ENCODE peak calls at places on chromosomes 13 and 19, in four cellular contexts. V, K, I and X are unnamed samples.

GRCh38 chr19:46606019-46606418 is 4.9 kb downstream of the CALM3 start:
- DNase-seq in V (no peak), K (no peak), I (no peak), X (peak; percentile 4)

GRCh38 chr13:80011448-80012212 is 329.3 kb downstream of the SPRY2 start:
- DNase-seq in I (no peak), K (no peak), V (no peak), X (no peak)

GRCh38 chr13:85313761-85314503 is 485.3 kb downstream of the SLITRK6 start:
- DNase-seq in I (no peak), V (peak; percentile 0), K (no peak), X (no peak)

GRCh38 chr13:110276553-110276950 is 30.4 kb downstream of the COL4A1 start:
- DNase-seq in K (no peak), V (no peak), I (no peak), X (no peak)

GRCh38 chr19:17370026-17370587 is 7.0 kb downstream of the PLVAP start:
- DNase-seq in I (no peak), V (no peak), K (no peak), X (no peak)

GRCh38 chr13:32468502-32469147 is 40.7 kb upstream of the N4BP2L1 start:
- DNase-seq in K (no peak), V (no peak), I (no peak), X (peak; percentile 58)

GRCh38 chr19:58409010-58409790 is 751 bp downstream of the ZNF584 start:
- DNase-seq in K (no peak), I (peak; percentile 58), V (no peak), X (no peak)

GRCh38 chr19:5247957-5248705 is 92.5 kb downstream of the PTPRS start:
- DNase-seq in K (no peak), I (no peak), V (no peak), X (no peak)

GRCh38 chr13:20069956-20070355 is 90.9 kb downstream of the GJA3 start:
- DNase-seq in K (no peak), I (no peak), V (no peak), X (no peak)

GRCh38 chr19:11420429-11420893 is 1.3 kb upstream of the RGL3 start:
- DNase-seq in I (peak; percentile 63), V (no peak), K (no peak), X (no peak)

GRCh38 chr13:110812111-110812868 is 98.8 kb downstream of the ING1 start:
- DNase-seq in I (peak; percentile 68), K (no peak), V (no peak), X (no peak)

GRCh38 chr13:102707465-102707864 is 12.6 kb upstream of the METTL21C start:
- DNase-seq in V (peak; percentile 8), I (no peak), K (no peak), X (no peak)

GRCh38 chr19:45403781-45404556 is 900 bp downstream of the PPP1R13L start:
- DNase-seq in I (peak; percentile 97), V (peak; percentile 95), K (peak; percentile 70), X (peak; percentile 78)

GRCh38 chr13:36612242-36612641 is 61.6 kb upstream of the SERTM1 start:
- DNase-seq in V (no peak), K (no peak), I (no peak), X (no peak)

GRCh38 chr19:17206736-17207581 is 8.2 kb upstream of the USE1 start:
- DNase-seq in K (no peak), V (no peak), I (no peak), X (no peak)

GRCh38 chr19:46378268-46378667 is 31.4 kb downstream of the PPP5C start:
- DNase-seq in K (no peak), I (no peak), V (no peak), X (no peak)

GRCh38 chr19:30719189-30719990 is 347.2 kb downstream of the ZNF536 start:
- DNase-seq in I (peak; percentile 70), V (no peak), K (no peak), X (peak; percentile 15)

GRCh38 chr13:67148219-67148583 is 81.9 kb downstream of the PCDH9 start:
- DNase-seq in V (no peak), K (no peak), I (no peak), X (no peak)

GRCh38 chr19:16382775-16383543 is 58.3 kb downstream of the KLF2 start:
- DNase-seq in V (peak; percentile 75), I (peak; percentile 91), K (peak; percentile 36), X (peak; percentile 77)

GRCh38 chr19:15265849-15266248 is 33.6 kb upstream of the EPHX3 start:
- DNase-seq in V (no peak), I (no peak), K (no peak), X (no peak)

GRCh38 chr19:374183-374885 is 29.7 kb upstream of the MIER2 start:
- DNase-seq in V (no peak), I (no peak), K (no peak), X (peak; percentile 61)
- TF ChIP-seq PHF8 in V (no peak), I (no peak), K (no peak), X (no peak)

DNA sequence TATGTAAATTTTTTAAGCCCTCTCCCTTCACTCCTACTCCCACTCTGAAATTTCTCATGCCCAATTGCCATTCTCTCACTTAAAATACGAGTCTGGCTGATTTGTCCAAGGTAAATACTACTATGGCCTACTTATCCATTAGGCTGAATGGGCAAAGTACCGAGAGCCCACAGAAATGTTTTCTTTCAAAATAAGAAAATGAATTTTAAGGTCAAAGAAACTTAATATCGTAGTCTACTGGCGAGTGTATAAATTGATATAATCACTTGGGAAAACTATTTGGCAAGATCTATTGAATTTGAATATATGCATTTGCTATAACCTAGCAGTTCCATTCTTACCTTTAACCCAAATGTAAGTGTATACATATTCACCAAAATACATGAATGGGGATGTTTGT is 32.7 kb downstream of the ZNF45 start:
- DNase-seq in K (no peak), V (no peak), I (no peak), X (no peak)
- H3K4me3 ChIP-seq in K (peak overlapping the region; percentile 70), V (peak overlapping the region; percentile 48), I (no peak overlapping the region), X (no peak overlapping the region)

DNA sequence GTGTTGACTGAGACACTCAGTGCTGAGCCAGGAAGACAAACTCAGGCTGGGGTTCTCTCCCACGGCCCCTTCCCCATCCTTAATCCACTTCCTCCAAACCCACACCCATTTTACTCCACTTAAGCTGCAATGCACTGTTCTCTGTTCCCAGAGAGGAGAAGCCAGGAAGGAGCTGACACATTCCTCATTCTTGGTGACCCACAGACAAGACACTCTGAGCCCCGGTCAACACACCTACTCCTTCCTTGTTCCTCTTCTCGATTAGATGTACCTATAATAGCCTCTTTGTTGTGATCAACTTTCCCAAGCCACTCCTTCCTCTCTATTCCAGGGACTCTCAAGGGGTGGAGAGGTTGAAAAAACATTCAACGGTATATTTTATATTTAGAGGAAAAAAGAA is 47.1 kb downstream of the INSR start:
- DNase-seq in V (no peak), K (no peak), I (no peak), X (no peak)
- TF ChIP-seq PHF8 in V (no peak), K (no peak), I (no peak), X (no peak)

GRCh38 chr19:48395170-48395455 is 1.6 kb downstream of the GRIN2D start:
- DNase-seq in K (no peak), V (no peak), I (no peak), X (no peak)

GRCh38 chr19:48395499-48395898 is 2.0 kb downstream of the GRIN2D start:
- DNase-seq in V (no peak), I (peak; percentile 52), K (no peak), X (no peak)

GRCh38 chr19:48397263-48397635 is 3.8 kb downstream of the GRIN2D start:
- DNase-seq in V (no peak), K (no peak), I (no peak), X (no peak)

GRCh38 chr19:48396871-48397176 is 3.4 kb downstream of the GRIN2D start:
- DNase-seq in I (no peak), K (no peak), V (no peak), X (no peak)

DNA sequence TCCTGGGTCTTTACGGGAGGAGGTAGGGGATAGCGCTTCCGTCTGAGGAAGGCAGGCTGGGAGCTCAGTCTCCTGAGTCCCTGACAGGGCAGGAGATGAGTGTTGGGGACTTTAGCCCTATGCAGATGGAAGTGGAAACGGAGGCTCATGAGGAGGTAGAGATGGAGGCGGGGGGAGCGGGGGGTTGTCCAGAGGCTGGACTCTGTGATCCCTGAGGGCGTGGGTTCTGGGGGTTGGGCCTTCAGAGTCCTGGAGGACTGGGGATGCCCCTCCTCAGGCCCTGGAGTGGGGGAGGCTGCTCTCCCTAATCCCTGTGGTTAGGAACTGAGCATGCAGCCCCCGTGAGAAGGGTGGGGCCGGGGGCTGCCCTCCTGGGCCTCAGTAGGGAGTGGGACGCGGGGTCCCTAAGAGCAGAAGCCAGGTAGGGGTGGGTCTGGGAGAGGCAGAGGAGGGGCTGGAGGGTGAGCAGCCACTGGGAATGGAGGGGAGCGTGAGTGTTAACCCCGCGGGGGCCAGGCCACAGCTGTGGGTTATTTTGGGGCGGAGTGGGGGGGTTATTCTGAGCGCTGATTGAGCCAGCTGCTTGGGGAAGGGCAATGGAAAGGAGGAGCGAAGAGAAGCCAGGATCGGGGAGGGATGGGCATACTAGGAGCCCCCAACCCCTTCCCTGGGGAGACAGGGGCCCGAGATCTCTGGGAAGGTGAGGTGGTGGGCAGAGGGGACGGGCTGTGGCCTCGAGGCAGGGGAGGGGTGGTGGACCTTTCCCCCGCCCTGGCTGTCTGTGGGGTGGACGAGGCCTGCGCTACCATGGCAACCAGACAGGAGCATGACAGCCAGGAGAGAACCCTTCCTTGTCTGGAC is 2.8 kb downstream of the GRIN2D start:
- DNase-seq in V (no peak), I (peak; percentile 60), K (no peak), X (peak; percentile 35)
- H3K4me3 ChIP-seq in V (no peak overlapping the region), I (no peak overlapping the region), K (peak overlapping the region; percentile 13), X (no peak overlapping the region)

DNA sequence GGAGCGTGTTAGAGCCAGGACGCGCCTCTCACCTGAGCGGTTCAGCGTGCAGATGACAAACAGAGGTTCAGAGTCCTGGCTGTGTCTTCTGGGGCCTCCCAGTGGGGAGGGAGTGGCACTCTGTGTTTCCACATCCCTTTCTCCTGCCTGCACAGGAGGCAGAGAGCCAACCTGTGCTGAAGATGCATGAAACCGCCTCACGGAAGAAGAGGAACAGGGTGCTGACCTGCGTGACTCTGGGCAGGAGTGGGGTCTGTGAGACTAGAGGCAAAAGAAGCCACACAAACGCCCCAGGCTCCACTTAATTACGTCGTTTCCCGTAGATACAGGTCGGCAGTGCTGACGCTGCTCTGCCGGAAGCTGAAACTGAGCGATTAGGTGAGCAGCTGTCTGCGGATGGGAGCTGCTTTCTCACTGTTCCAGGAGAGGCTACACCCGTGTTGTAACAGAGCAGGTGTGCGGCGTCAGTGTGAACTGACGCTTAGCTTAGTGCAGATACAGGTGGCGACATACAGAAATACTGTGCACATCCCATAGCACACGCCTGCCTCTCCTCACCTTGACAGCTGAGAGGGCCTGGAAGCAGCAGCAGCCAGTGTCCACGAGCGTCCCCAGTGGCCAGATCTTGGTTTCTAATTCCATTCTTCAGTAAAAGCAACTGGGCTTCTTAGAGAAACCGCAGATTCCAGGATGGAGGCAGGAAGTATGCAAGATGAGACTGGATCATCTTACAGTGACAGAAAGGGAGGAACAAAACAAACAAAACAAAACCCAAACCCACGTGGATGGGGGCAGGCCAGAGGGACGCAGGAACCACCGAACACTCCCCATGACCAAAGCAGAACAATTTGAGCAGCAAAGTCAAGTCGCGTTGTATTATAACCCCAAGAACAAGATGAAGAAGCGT is 37.7 kb upstream of the MCF2L start:
- DNase-seq in K (peak; percentile 59), I (no peak), V (peak; percentile 50), X (peak; percentile 56)
- TF ChIP-seq PHF8 in K (no peak), I (no peak), V (no peak), X (no peak)

GRCh38 chr19:19643158-19644053 is at the start of gene GMIP:
- DNase-seq in I (peak; percentile 99), K (peak; percentile 45), V (peak; percentile 55), X (peak; percentile 92)

GRCh38 chr19:19645233-19645870 is 1.9 kb upstream of the GMIP start:
- DNase-seq in K (no peak), I (no peak), V (no peak), X (no peak)

GRCh38 chr19:19642506-19643157 is 825 bp downstream of the GMIP start:
- DNase-seq in I (no peak), K (no peak), V (peak; percentile 21), X (peak; percentile 16)

GRCh38 chr19:19647037-19647835 is 3.8 kb upstream of the GMIP start:
- DNase-seq in K (no peak), I (no peak), V (no peak), X (no peak)

GRCh38 chr19:19644054-19644388 is 564 bp upstream of the GMIP start:
- DNase-seq in V (no peak), K (no peak), I (no peak), X (no peak)
- H3K4me3 ChIP-seq in V (peak overlapping the region; percentile 62), K (peak overlapping the region; percentile 86), I (no peak overlapping the region), X (peak overlapping the region; percentile 84)